ENCODE peak calls at places on chromosome 5, in nine cellular contexts. N is Panc1, O is nephron progenitor cell, M is LNCaP clone FGC, V is cardiac fibroblast, I is astrocyte, K is BE2C, Y is GM12878, W is left lung. U is an unnamed sample.

GRCh38 chr5:146222002-146222401 is 18.6 kb downstream of the RBM27 start:
- DNase-seq in N (no peak), O (no peak), M (no peak), V (no peak), I (no peak), K (no peak), Y (no peak), W (no peak), U (no peak)

GRCh38 chr5:55521903-55522302 is 12.9 kb downstream of the PLPP1 start:
- DNase-seq in N (no peak), O (no peak), M (no peak), V (no peak), I (no peak), K (no peak), Y (no peak), W (no peak), U (no peak)

GRCh38 chr5:107985144-107985543 is 314.4 kb upstream of the EFNA5 start:
- DNase-seq in N (no peak), O (no peak), M (peak; percentile 94), V (peak; percentile 21), I (no peak), K (peak; percentile 41), Y (no peak), W (no peak), U (no peak)

GRCh38 chr5:149271195-149271716 is 403 bp upstream of the AFAP1L1 start:
- DNase-seq in N (no peak), O (no peak), M (no peak), V (no peak), I (no peak), K (no peak), Y (no peak), W (peak; percentile 77), U (no peak)

GRCh38 chr5:179141867-179142266 is 81.7 kb downstream of the ZNF354C start:
- DNase-seq in N (no peak), O (no peak), M (no peak), V (no peak), I (no peak), K (no peak), Y (no peak), W (no peak), U (no peak)

GRCh38 chr5:141359790-141360426 is at the start of gene PCDHGB2:
- DNase-seq in N (peak; percentile 39), O (no peak), M (no peak), V (peak; percentile 70), I (peak; percentile 26), K (no peak), Y (no peak), W (no peak), U (no peak)

GRCh38 chr5:138884554-138884953 is 9.4 kb upstream of the LRRTM2 start:
- DNase-seq in N (no peak), O (no peak), M (no peak), V (no peak), I (no peak), K (no peak), Y (no peak), W (no peak), U (no peak)

GRCh38 chr5:168683247-168683926 is 104.2 kb upstream of the PANK3 start:
- DNase-seq in N (no peak), O (no peak), M (no peak), V (no peak), I (no peak), K (no peak), Y (no peak), W (no peak), U (no peak)

GRCh38 chr5:2903451-2904395 is 152.2 kb upstream of the IRX2 start:
- DNase-seq in N (no peak), O (no peak), M (no peak), V (no peak), I (no peak), K (no peak), Y (no peak), W (no peak), U (no peak)

GRCh38 chr5:181191526-181192336 is 13.3 kb downstream of the TRIM7 start:
- DNase-seq in N (no peak), O (peak; percentile 97), M (peak; percentile 84), V (peak; percentile 96), I (peak; percentile 83), K (peak; percentile 91), Y (peak; percentile 83), W (peak; percentile 98), U (peak; percentile 93)

GRCh38 chr5:141771562-141771961 is 89.5 kb upstream of the ARAP3 start:
- DNase-seq in N (no peak), O (no peak), M (no peak), V (no peak), I (no peak), K (no peak), Y (no peak), W (no peak), U (no peak)

GRCh38 chr5:14871573-14872069 is at the start of gene ANKH:
- DNase-seq in N (no peak), O (peak; percentile 84), M (no peak), V (peak; percentile 74), I (peak; percentile 59), K (peak; percentile 89), Y (no peak), W (peak; percentile 91), U (peak; percentile 62)

GRCh38 chr5:122053181-122054109 is 24.6 kb downstream of the LOX start:
- DNase-seq in N (no peak), O (no peak), M (no peak), V (no peak), I (no peak), K (peak; percentile 59), Y (no peak), W (peak; percentile 70), U (no peak)

GRCh38 chr5:120538644-120539043 is 74.5 kb downstream of the PRR16 start:
- DNase-seq in N (no peak), O (no peak), M (no peak), V (peak; percentile 73), I (peak; percentile 68), K (no peak), Y (no peak), W (no peak), U (no peak)

GRCh38 chr5:176762489-176762888 is 47.9 kb upstream of the UNC5A start:
- DNase-seq in N (no peak), O (no peak), M (no peak), V (no peak), I (no peak), K (no peak), Y (no peak), W (no peak), U (no peak)
- TF ChIP-seq CTCF in N (no peak), O (no peak), M (no peak), V (no peak), I (no peak), K (no peak), Y (no peak), W (no peak), U (no peak)

GRCh38 chr5:1730487-1730847 is 69.2 kb downstream of the MRPL36 start:
- DNase-seq in N (no peak), O (no peak), M (no peak), V (no peak), I (no peak), K (no peak), Y (no peak), W (no peak), U (no peak)

GRCh38 chr5:1726956-1727355 is 72.7 kb downstream of the MRPL36 start:
- DNase-seq in N (no peak), O (peak; percentile 1), M (no peak), V (no peak), I (no peak), K (no peak), Y (no peak), W (no peak), U (no peak)

GRCh38 chr5:1727571-1727970 is 72.1 kb downstream of the MRPL36 start:
- DNase-seq in N (no peak), O (no peak), M (no peak), V (no peak), I (no peak), K (no peak), Y (no peak), W (peak; percentile 73), U (peak; percentile 16)

GRCh38 chr5:1729641-1730486 is 69.8 kb downstream of the MRPL36 start:
- DNase-seq in N (no peak), O (no peak), M (no peak), V (no peak), I (no peak), K (no peak), Y (no peak), W (peak; percentile 79), U (peak; percentile 34)

GRCh38 chr5:1728846-1729245 is 70.8 kb downstream of the MRPL36 start:
- DNase-seq in N (no peak), O (no peak), M (no peak), V (no peak), I (no peak), K (no peak), Y (no peak), W (peak; percentile 80), U (peak; percentile 5)
- TF ChIP-seq CTCF in N (no peak), O (no peak), M (no peak), V (no peak), I (no peak), K (no peak), Y (no peak), W (no peak), U (no peak)

GRCh38 chr5:153782589-153783238 is 256.0 kb downstream of the FAM114A2 start:
- DNase-seq in N (no peak), O (no peak), M (no peak), V (peak; percentile 55), I (peak; percentile 72), K (no peak), Y (no peak), W (no peak), U (no peak)
- TF ChIP-seq CTCF in N (no peak), O (no peak), M (no peak), V (peak; percentile 14), I (peak; percentile 43), K (no peak), Y (no peak), W (no peak), U (no peak)

GRCh38 chr5:7397005-7397546 is 1.1 kb downstream of the ADCY2 start:
- DNase-seq in N (no peak), O (no peak), M (no peak), V (no peak), I (peak; percentile 25), K (no peak), Y (no peak), W (no peak), U (no peak)
- TF ChIP-seq CTCF in N (peak; percentile 11), O (no peak), M (peak; percentile 8), V (no peak), I (no peak), K (no peak), Y (no peak), W (no peak), U (no peak)